ENCODE peak calls at places on chromosomes 16 and 17, in five cellular contexts. J is K562, O is GM12878, V is HepG2, F is SK-N-SH. X is an unnamed sample.

GRCh38 chr16:10828851-10829331 is 10.3 kb upstream of the TVP23A start:
- DNase-seq in J (no peak), O (no peak), V (no peak), F (peak), X (no peak)

GRCh38 chr17:77129568-77130301 is 11.0 kb upstream of the SEC14L1 start:
- DNase-seq in J (no peak), O (no peak), V (no peak), F (no peak), X (no peak)

GRCh38 chr16:87240211-87241134 is 76.7 kb downstream of the C16orf95 start:
- DNase-seq in J (no peak), O (no peak), V (no peak), F (peak), X (no peak)

GRCh38 chr16:1674751-1675664 is 3.1 kb upstream of the JPT2 start:
- DNase-seq in J (no peak), O (no peak), V (no peak), F (no peak), X (no peak)

GRCh38 chr16:83305092-83305491 is 502.7 kb upstream of the HSBP1 start:
- DNase-seq in J (no peak), O (no peak), V (no peak), F (no peak), X (no peak)

GRCh38 chr16:17364319-17365210 is 106.2 kb downstream of the XYLT1 start:
- DNase-seq in J (no peak), O (no peak), V (no peak), F (peak), X (no peak)

GRCh38 chr17:39738568-39738901 is 797 bp downstream of the GRB7 start:
- DNase-seq in J (peak), O (no peak), V (peak), F (no peak), X (no peak)

GRCh38 chr17:8116779-8117178 is 1.5 kb downstream of the ALOXE3 start:
- DNase-seq in J (no peak), O (no peak), V (no peak), F (no peak), X (no peak)

GRCh38 chr17:10290046-10290445 is 82.8 kb downstream of the MYH13 start:
- DNase-seq in J (no peak), O (no peak), V (no peak), F (no peak), X (no peak)

DNA sequence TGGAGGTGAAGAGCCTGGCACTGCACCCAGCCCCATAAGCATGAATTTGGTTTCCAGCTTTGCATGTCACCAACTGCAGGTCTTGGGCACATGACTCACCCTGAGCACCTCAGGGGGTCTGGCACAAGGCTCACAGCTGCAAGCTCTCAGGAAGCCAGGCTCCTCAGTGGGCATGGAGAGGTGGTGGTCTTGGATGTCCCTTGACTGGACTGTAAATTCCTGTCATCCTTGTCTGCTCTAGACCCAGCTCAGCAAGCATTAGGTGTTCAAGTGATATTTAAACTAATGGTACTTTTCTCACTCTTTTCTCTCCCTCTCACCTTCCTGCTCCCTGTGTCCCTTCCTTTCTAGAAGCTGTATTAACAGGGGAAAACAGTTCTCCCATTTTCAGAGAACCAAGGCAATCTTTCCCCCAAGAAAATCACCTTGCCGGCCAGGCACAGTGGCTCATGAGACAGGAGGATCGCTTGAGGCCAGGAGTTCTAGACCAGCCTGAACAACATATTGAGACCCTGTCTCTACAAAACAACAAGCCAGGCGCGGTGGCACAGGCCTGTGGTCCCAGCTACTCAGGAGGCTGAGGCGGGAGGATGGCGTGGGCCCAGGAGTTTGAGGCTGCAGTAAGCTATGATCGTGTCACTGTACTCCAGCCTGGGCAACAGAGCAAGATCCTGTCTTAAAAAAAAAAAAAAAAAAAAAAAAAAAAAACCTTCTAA is 5.1 kb upstream of the KIFC3 start:
- DNase-seq in J (no peak), O (no peak), V (no peak), F (no peak), X (no peak)
- TF ChIP-seq ZBTB33 in J (no peak), O (no peak), V (no peak), F (no peak), X (no peak)

DNA sequence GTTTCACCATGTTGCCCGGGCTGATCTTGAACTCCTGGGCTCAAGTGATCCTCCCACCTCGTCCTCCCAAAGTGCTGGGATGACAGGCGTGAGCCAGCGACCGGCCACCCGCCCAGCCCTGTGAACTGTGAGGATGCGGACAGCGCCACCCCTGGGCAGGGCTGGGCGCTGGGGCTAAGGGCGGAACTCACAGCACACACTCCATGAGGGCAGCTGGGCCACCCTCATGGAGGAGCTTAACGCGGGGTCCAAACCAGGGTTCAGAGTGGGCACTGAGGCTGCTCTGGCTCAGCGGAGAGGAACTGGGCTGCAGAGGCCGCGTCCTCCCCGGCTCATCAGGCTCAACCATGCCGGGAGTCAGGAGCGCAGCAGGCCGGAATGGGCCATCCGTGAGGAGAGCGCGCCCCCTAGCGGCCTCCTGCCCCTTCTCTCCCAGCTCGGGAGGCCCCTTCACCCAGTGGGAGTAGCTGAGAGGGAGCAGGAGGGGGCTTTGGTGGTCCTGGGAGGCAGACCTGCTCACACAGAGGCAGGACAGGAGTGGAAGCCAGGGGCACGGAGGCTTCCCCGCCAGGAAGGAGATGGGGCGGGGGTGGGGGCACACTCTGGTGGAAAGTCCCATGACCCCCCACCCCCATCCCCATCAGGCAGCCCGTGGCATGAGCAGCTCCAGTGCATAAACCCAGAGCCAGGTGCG is 13.8 kb downstream of the CORO7 start:
- DNase-seq in J (peak), O (no peak), V (peak), F (peak), X (peak)
- TF ChIP-seq POLR2AphosphoS5 in J (no peak), O (peak), V (no peak), F (no peak), X (no peak)

GRCh38 chr17:80696964-80697363 is 152.3 kb downstream of the RPTOR start:
- DNase-seq in J (no peak), O (no peak), V (no peak), F (no peak), X (no peak)

GRCh38 chr17:80694085-80694991 is 149.7 kb downstream of the RPTOR start:
- DNase-seq in J (no peak), O (no peak), V (no peak), F (no peak), X (no peak)

GRCh38 chr17:80696456-80696855 is 151.8 kb downstream of the RPTOR start:
- DNase-seq in J (no peak), O (no peak), V (no peak), F (peak), X (no peak)

GRCh38 chr17:80695979-80696378 is 151.3 kb downstream of the RPTOR start:
- DNase-seq in J (no peak), O (no peak), V (no peak), F (peak), X (no peak)

DNA sequence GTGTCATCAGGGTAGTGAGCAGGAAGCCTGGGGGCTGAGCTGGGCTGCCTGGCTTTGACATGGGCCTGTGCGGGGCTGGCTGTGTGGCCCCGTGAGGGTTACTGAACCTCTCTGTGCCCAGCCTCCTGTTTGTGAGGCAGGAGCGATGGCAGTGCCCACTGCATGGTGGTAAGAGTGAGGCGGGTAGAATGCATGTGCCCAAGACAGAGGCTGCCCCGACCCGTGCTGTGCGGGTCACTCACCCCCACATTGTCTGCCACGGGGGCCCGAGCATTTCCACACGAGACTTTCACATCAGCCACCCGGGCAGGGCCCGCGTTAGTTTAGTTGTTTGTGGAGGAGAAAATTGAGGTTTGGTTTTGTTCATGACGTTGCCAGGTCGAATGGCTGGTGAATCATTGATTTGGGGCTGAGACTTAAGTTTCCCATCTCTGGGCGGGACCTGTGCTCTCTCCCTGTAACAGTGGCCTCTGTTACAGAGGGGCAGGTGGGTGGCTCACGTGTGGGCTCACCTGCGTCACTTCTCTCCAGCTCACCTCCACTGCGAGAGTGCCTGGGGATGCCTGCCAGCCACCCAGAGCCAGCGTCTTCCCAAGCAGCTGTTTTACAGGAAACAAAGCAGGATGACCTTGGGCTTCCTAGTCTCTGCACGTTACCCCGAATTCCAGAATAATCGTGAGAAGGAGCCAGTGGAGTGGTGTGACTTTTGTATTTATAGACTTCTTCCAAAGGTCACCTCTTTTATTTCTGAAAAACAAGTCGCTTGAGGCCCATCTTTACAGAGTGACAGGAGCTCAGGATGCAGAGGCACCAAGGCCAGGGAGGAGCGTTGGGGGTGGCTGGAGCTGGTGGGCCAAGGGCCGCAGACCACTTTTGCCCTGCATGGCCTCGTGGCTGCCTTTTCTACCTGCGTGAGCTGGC is 150.6 kb downstream of the RPTOR start:
- DNase-seq in J (no peak), O (no peak), V (peak), F (no peak), X (no peak)
- TF ChIP-seq ZBTB33 in J (no peak), O (no peak), V (no peak), F (no peak), X (no peak)

GRCh38 chr16:29697391-29697790 is 18.4 kb downstream of the QPRT start:
- DNase-seq in J (no peak), O (no peak), V (no peak), F (no peak), X (no peak)

GRCh38 chr16:29696881-29697331 is 17.9 kb downstream of the QPRT start:
- DNase-seq in J (no peak), O (no peak), V (no peak), F (no peak), X (no peak)

GRCh38 chr16:29699324-29700219 is 20.6 kb downstream of the QPRT start:
- DNase-seq in J (peak), O (no peak), V (no peak), F (no peak), X (no peak)

GRCh38 chr16:29698484-29699323 is 19.7 kb downstream of the QPRT start:
- DNase-seq in J (no peak), O (no peak), V (no peak), F (no peak), X (no peak)

DNA sequence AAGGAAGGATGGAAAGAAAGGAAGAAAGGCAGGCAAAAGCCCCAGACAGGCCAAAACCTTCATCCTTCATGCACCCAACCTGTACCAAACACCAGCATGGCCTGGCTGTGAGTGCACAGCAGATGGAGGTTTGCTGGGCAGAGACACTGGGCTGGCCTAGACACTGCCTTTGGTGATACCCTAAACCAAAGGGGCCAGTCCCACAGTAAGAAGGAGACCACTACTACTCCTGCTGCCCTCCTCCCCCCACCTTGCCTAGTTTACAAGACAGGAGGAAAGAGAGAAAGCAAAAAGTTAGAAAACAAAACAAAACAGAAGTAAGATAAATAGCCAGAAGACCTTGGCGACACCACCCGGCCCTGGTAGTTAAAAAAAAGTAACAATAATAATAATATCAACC is 19.1 kb downstream of the QPRT start:
- DNase-seq in J (no peak), O (no peak), V (no peak), F (no peak), X (no peak)
- TF ChIP-seq POLR2AphosphoS5 in J (no peak), O (no peak), V (no peak), F (no peak), X (no peak)

GRCh38 chr17:64240261-64240740 is 22.8 kb downstream of the TEX2 start:
- DNase-seq in J (peak), O (no peak), V (no peak), F (peak), X (no peak)
- TF ChIP-seq ZBTB33 in J (no peak), O (no peak), V (no peak), F (no peak), X (no peak)

GRCh38 chr17:45123076-45123770 is 9.1 kb downstream of the PLCD3 start:
- DNase-seq in J (no peak), O (no peak), V (peak), F (no peak), X (no peak)

GRCh38 chr17:45125509-45125908 is 6.8 kb downstream of the PLCD3 start:
- DNase-seq in J (no peak), O (no peak), V (no peak), F (no peak), X (no peak)

GRCh38 chr17:45127209-45127582 is 5.1 kb downstream of the PLCD3 start:
- DNase-seq in J (no peak), O (no peak), V (no peak), F (no peak), X (no peak)

GRCh38 chr17:45121055-45121454 is 11.3 kb downstream of the PLCD3 start:
- DNase-seq in J (no peak), O (no peak), V (no peak), F (no peak), X (no peak)

DNA sequence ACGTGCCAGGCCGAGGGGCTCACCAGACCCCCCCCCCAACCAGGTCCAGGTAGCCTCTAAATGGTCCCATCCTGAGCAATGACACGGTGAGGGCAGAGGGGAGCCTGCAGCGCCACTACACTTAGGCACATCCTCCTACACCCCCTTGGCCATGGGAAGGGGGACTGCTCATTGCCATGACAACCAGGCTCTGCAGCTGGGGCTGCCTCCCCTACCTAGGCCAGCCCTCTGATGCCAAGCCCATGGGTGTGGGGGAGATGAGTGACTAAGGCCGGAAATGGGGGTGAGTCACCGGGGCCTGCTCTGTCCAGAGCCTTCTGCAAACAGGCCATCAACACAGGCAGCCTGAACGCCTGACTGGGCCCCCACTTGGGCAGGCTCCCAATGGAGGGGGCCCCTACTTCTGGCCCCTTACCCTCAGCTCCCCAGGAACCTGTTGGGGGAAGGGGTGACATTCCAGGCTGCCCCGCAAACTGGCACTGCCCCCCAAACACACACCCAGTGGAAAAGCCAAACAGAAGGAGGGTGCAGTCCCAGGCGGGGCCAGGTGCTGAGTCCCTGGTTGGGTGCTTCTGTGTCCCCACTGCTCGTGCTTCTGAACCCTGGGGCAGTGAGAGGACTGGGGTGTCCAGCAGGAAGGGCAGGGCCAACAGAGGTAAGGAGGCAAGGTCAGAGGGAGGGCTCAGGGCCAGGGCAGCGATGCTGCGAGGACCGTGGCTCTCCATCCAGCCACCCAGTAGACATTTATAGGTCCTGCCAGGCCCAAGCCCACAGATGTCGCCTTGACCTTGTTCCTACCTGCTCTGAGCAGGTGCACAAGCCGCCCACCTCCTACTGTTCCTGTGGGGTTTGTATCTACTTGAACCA is 8.2 kb downstream of the PLCD3 start:
- DNase-seq in J (peak), O (no peak), V (peak), F (peak), X (peak)
- TF ChIP-seq POLR2AphosphoS5 in J (no peak), O (no peak), V (no peak), F (peak), X (peak)

GRCh38 chr17:917391-917811 is 62.2 kb downstream of the NXN start:
- DNase-seq in J (no peak), O (no peak), V (no peak), F (no peak), X (no peak)
- TF ChIP-seq ZBTB33 in J (no peak), O (no peak), V (no peak), F (no peak), X (no peak)

X was measured in HCT116.